ENCODE peak calls at places on chromosome 17, in four cellular contexts. H, R, M and J are unnamed samples.

GRCh38 chr17:34562387-34562786 is 17.0 kb upstream of the TMEM132E start:
- DNase-seq in R (no peak), M (no peak), H (no peak), J (no peak)

GRCh38 chr17:14098246-14098645 is 28.9 kb downstream of the COX10 start:
- DNase-seq in R (no peak), H (peak; percentile 80), M (peak; percentile 17), J (no peak)

GRCh38 chr17:71453876-71454422 is 666.9 kb upstream of the SOX9 start:
- DNase-seq in R (no peak), H (no peak), M (no peak), J (no peak)

GRCh38 chr17:47995241-47995935 is 24.5 kb downstream of the CDK5RAP3 start:
- DNase-seq in H (no peak), R (no peak), M (no peak), J (no peak)

GRCh38 chr17:38332735-38333134 is 11.0 kb downstream of the GPR179 start:
- DNase-seq in R (no peak), M (no peak), H (no peak), J (no peak)

GRCh38 chr17:51640108-51640622 is 379.8 kb downstream of the UTP18 start:
- DNase-seq in H (peak; percentile 17), M (no peak), R (no peak), J (no peak)

GRCh38 chr17:6135216-6135615 is 65.0 kb downstream of the WSCD1 start:
- DNase-seq in H (no peak), M (no peak), R (no peak), J (no peak)

GRCh38 chr17:40456396-40456951 is 13.2 kb downstream of the IGFBP4 start:
- DNase-seq in R (no peak), H (no peak), M (peak; percentile 59), J (no peak)

GRCh38 chr17:64343833-64344637 is 46.6 kb downstream of the PECAM1 start:
- DNase-seq in M (peak; percentile 98), H (no peak), R (peak; percentile 24), J (peak; percentile 47)

GRCh38 chr17:38942641-38943040 is 17.2 kb downstream of the LASP1NB start:
- DNase-seq in M (no peak), H (no peak), R (no peak), J (no peak)

GRCh38 chr17:17567631-17568030 is 23.9 kb downstream of the PEMT start:
- DNase-seq in M (peak; percentile 84), R (peak; percentile 29), H (peak; percentile 76), J (no peak)

GRCh38 chr17:28740406-28741357 is 3.1 kb upstream of the TRAF4 start:
- DNase-seq in H (no peak), R (no peak), M (no peak), J (no peak)

DNA sequence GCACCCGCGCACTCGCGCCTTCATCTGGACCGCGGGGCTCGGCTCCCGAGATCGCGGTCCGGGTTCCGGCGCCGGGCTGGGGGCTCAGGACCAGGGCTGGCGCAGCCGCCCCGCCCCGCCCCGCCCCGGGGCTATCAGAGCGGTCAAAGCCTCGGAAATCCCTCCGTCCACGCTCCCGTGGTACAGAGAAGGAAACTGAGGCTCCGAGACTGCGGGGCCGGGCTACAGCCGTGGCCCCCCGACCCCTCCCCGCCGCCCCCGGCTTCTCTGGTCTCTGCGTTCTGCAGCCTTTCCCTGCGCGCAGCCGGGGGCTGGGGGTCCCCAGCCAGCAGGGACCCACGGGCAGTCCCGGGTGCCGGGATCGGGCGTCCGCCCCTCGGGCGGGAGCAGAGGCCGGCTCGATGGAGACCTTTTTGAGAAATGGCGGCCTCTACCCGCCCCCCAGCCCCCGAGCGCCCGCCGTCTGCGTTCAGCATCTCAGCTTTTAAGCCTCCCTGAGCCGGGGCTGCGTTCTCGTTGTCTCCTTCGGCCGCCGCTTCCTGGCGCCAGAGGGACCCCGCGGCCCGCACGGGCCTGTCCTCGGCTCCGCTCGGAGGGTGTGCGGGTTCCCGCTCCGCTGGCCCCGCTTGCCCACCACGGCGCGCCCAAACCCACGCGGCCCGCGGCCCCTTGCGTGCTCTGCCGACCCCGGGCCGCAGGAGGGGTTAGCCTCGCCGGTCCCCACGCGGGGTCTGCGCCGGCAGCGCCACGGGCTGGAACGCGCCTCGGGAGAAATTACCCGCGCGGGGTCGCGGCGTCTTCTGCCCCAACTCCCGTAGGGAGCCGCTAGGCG is 1.5 kb upstream of the NPTX1 start:
- DNase-seq in R (peak; percentile 48), M (peak; percentile 52), H (no peak), J (no peak)
- TF ChIP-seq CTCF in R (peak; percentile 58), M (peak; percentile 56), H (peak; percentile 53), J (peak; percentile 68)

GRCh38 chr17:55704412-55704811 is 18.3 kb downstream of the TMEM100 start:
- DNase-seq in H (no peak), M (no peak), R (no peak), J (no peak)
- TF ChIP-seq CTCF in H (no peak), M (no peak), R (no peak), J (no peak)

GRCh38 chr17:80758793-80759673 is 214.4 kb downstream of the RPTOR start:
- DNase-seq in R (peak; percentile 27), M (no peak), H (no peak), J (no peak)

GRCh38 chr17:80754846-80755245 is 210.2 kb downstream of the RPTOR start:
- DNase-seq in M (no peak), R (no peak), H (no peak), J (no peak)

GRCh38 chr17:80752369-80752705 is 207.7 kb downstream of the RPTOR start:
- DNase-seq in R (no peak), H (no peak), M (no peak), J (no peak)

GRCh38 chr17:80753946-80754345 is 209.3 kb downstream of the RPTOR start:
- DNase-seq in M (no peak), H (no peak), R (no peak), J (no peak)

DNA sequence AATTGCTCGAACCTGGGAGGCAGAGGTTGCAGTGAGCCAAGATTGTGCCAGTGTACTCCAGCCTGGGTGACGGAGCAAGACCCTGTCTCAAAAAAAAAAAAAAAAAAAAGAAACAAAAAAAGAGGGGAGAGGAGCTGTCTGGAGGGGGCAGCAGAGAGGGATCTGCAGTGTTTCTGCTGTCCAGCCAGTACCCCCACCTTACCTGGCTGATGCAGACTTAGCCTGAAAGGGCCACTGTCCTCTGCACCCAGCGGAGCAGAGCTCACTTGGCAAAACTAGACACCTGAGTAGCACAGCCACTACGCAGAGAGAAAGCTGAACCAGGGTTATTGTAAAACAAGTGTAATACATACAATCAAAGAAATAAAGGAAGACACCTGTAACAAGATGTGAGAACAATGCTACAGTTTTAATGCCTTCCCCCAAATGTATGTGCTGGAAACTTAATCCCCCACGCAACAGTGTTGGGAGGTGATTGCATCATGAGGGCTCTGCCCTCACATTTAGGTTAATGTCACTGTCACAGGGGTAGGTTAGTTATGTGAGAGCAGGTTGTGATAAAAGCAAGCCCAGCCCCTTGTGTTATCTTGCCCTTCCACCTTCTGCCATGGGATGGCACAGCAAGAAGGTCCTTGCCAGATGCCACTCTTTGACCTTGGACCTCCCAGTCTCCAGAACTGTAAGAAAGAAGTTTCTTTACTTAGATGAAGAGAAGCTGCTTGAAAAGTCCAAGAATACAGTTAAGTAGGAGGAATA is 211.2 kb downstream of the RPTOR start:
- DNase-seq in R (no peak), H (no peak), M (no peak), J (no peak)
- TF ChIP-seq CTCF in R (no peak), H (no peak), M (peak; percentile 8), J (peak; percentile 63)

GRCh38 chr17:27049104-27049784 is 244.7 kb upstream of the WSB1 start:
- DNase-seq in R (no peak), H (no peak), M (no peak), J (no peak)
- TF ChIP-seq CTCF in R (no peak), H (no peak), M (no peak), J (no peak)

GRCh38 chr17:66805567-66805966 is 29.4 kb upstream of the CACNG5 start:
- DNase-seq in R (no peak), H (no peak), M (no peak), J (no peak)

GRCh38 chr17:66795486-66795885 is 39.4 kb upstream of the CACNG5 start:
- DNase-seq in H (no peak), R (no peak), M (no peak), J (no peak)

GRCh38 chr17:66803474-66803951 is 31.4 kb upstream of the CACNG5 start:
- DNase-seq in H (no peak), R (no peak), M (no peak), J (no peak)

GRCh38 chr17:66799839-66800537 is 34.9 kb upstream of the CACNG5 start:
- DNase-seq in H (no peak), M (no peak), R (no peak), J (no peak)
- TF ChIP-seq CTCF in H (no peak), M (no peak), R (no peak), J (no peak)